ENCODE peak calls at places on chromosomes 1 and 21, in eight cellular contexts. One of them, this sample, is unnamed.
A peak's percentile ranks its signal among the peaks of the same experiment; 100 is the strongest.

GRCh38 chr21:27206368-27206982 is 239.6 kb upstream of the ADAMTS5 start:
- DNase-seq in pancreas: no peak
- DNase-seq in IMR-90: peak; percentile 18
- DNase-seq in body of pancreas: no peak
- DNase-seq in mucosa of descending colon: no peak
- DNase-seq in neural progenitor cell: peak; percentile 54
- DNase-seq in tibial nerve: no peak
- DNase-seq in lower lobe of right lung: no peak
- DNase-seq in this sample: no peak

GRCh38 chr1:81305997-81306452 is 494.7 kb upstream of the ADGRL2 start:
- DNase-seq in pancreas: no peak
- DNase-seq in IMR-90: peak; percentile 54
- DNase-seq in body of pancreas: peak; percentile 5
- DNase-seq in mucosa of descending colon: no peak
- DNase-seq in neural progenitor cell: peak; percentile 62
- DNase-seq in tibial nerve: no peak
- DNase-seq in lower lobe of right lung: no peak
- DNase-seq in this sample: no peak

GRCh38 chr1:202213361-202214088 is 19.9 kb downstream of the LGR6 start:
- DNase-seq in pancreas: no peak
- DNase-seq in IMR-90: no peak
- DNase-seq in body of pancreas: no peak
- DNase-seq in mucosa of descending colon: no peak
- DNase-seq in neural progenitor cell: peak; percentile 64
- DNase-seq in tibial nerve: no peak
- DNase-seq in lower lobe of right lung: no peak
- DNase-seq in this sample: no peak

GRCh38 chr1:109158433-109158832 is 44.5 kb downstream of the ELAPOR1 start:
- DNase-seq in pancreas: no peak
- DNase-seq in IMR-90: no peak
- DNase-seq in body of pancreas: no peak
- DNase-seq in mucosa of descending colon: no peak
- DNase-seq in neural progenitor cell: no peak
- DNase-seq in tibial nerve: no peak
- DNase-seq in lower lobe of right lung: no peak
- DNase-seq in this sample: no peak

GRCh38 chr1:91754348-91754747 is 131.6 kb downstream of the TGFBR3 start:
- DNase-seq in pancreas: no peak
- DNase-seq in IMR-90: peak; percentile 79
- DNase-seq in body of pancreas: no peak
- DNase-seq in mucosa of descending colon: no peak
- DNase-seq in neural progenitor cell: no peak
- DNase-seq in tibial nerve: no peak
- DNase-seq in lower lobe of right lung: no peak
- DNase-seq in this sample: no peak

GRCh38 chr1:209614906-209615305 is 31.4 kb downstream of the CAMK1G start:
- DNase-seq in pancreas: no peak
- DNase-seq in IMR-90: no peak
- DNase-seq in body of pancreas: no peak
- DNase-seq in mucosa of descending colon: no peak
- DNase-seq in neural progenitor cell: no peak
- DNase-seq in tibial nerve: no peak
- DNase-seq in lower lobe of right lung: no peak
- DNase-seq in this sample: no peak

GRCh38 chr21:33121715-33122475 is 52.0 kb downstream of the OLIG1 start:
- DNase-seq in pancreas: no peak
- DNase-seq in IMR-90: peak; percentile 14
- DNase-seq in body of pancreas: no peak
- DNase-seq in mucosa of descending colon: no peak
- DNase-seq in neural progenitor cell: peak; percentile 58
- DNase-seq in tibial nerve: no peak
- DNase-seq in lower lobe of right lung: no peak
- DNase-seq in this sample: no peak

GRCh38 chr21:45863267-45863666 is 118.3 kb upstream of the COL6A1 start:
- DNase-seq in pancreas: no peak
- DNase-seq in IMR-90: no peak
- DNase-seq in body of pancreas: no peak
- DNase-seq in mucosa of descending colon: no peak
- DNase-seq in neural progenitor cell: peak; percentile 21
- DNase-seq in tibial nerve: no peak
- DNase-seq in lower lobe of right lung: peak; percentile 26
- DNase-seq in this sample: no peak

GRCh38 chr1:10459185-10459584 is 9.4 kb downstream of the CORT start:
- DNase-seq in pancreas: no peak
- DNase-seq in IMR-90: peak; percentile 80
- DNase-seq in body of pancreas: peak; percentile 9
- DNase-seq in mucosa of descending colon: no peak
- DNase-seq in neural progenitor cell: no peak
- DNase-seq in tibial nerve: no peak
- DNase-seq in lower lobe of right lung: no peak
- DNase-seq in this sample: no peak

GRCh38 chr1:172638885-172639831 is 19.7 kb upstream of the FASLG start:
- DNase-seq in pancreas: no peak
- DNase-seq in IMR-90: peak; percentile 99
- DNase-seq in body of pancreas: no peak
- DNase-seq in mucosa of descending colon: no peak
- DNase-seq in neural progenitor cell: no peak
- DNase-seq in tibial nerve: no peak
- DNase-seq in lower lobe of right lung: no peak
- DNase-seq in this sample: no peak

GRCh38 chr1:96346708-96347107 is 374.9 kb upstream of the PTBP2 start:
- DNase-seq in pancreas: no peak
- DNase-seq in IMR-90: no peak
- DNase-seq in body of pancreas: no peak
- DNase-seq in mucosa of descending colon: no peak
- DNase-seq in neural progenitor cell: no peak
- DNase-seq in tibial nerve: no peak
- DNase-seq in lower lobe of right lung: no peak
- DNase-seq in this sample: no peak

GRCh38 chr1:160997323-160998038 is 23.5 kb downstream of the F11R start:
- DNase-seq in pancreas: peak; percentile 56
- DNase-seq in IMR-90: peak; percentile 64
- DNase-seq in body of pancreas: peak; percentile 81
- DNase-seq in mucosa of descending colon: peak; percentile 78
- DNase-seq in neural progenitor cell: peak; percentile 49
- DNase-seq in tibial nerve: no peak
- DNase-seq in lower lobe of right lung: peak; percentile 75
- DNase-seq in this sample: peak; percentile 52

GRCh38 chr1:8116892-8117262 is 90.8 kb upstream of the ERRFI1 start:
- DNase-seq in pancreas: no peak
- DNase-seq in IMR-90: peak; percentile 93
- DNase-seq in body of pancreas: peak; percentile 56
- DNase-seq in mucosa of descending colon: peak; percentile 42
- DNase-seq in neural progenitor cell: no peak
- DNase-seq in tibial nerve: peak; percentile 61
- DNase-seq in lower lobe of right lung: peak; percentile 63
- DNase-seq in this sample: peak; percentile 77

GRCh38 chr1:51642739-51643142 is 25.8 kb downstream of the OSBPL9 start:
- DNase-seq in pancreas: no peak
- DNase-seq in IMR-90: peak; percentile 96
- DNase-seq in body of pancreas: peak; percentile 20
- DNase-seq in mucosa of descending colon: no peak
- DNase-seq in neural progenitor cell: no peak
- DNase-seq in tibial nerve: no peak
- DNase-seq in lower lobe of right lung: no peak
- DNase-seq in this sample: no peak

GRCh38 chr1:201475121-201475520 is 6.1 kb upstream of the PHLDA3 start:
- DNase-seq in pancreas: no peak
- DNase-seq in IMR-90: peak; percentile 72
- DNase-seq in body of pancreas: no peak
- DNase-seq in mucosa of descending colon: no peak
- DNase-seq in neural progenitor cell: no peak
- DNase-seq in tibial nerve: no peak
- DNase-seq in lower lobe of right lung: no peak
- DNase-seq in this sample: no peak

GRCh38 chr21:45737485-45738166 is 94.1 kb downstream of the PCBP3 start:
- DNase-seq in pancreas: no peak
- DNase-seq in IMR-90: no peak
- DNase-seq in body of pancreas: no peak
- DNase-seq in mucosa of descending colon: no peak
- DNase-seq in neural progenitor cell: no peak
- DNase-seq in tibial nerve: no peak
- DNase-seq in lower lobe of right lung: no peak
- DNase-seq in this sample: no peak

GRCh38 chr1:86487131-86487804 is 18.5 kb downstream of the CLCA1 start:
- DNase-seq in pancreas: no peak
- DNase-seq in IMR-90: peak; percentile 47
- DNase-seq in body of pancreas: peak; percentile 13
- DNase-seq in mucosa of descending colon: no peak
- DNase-seq in neural progenitor cell: no peak
- DNase-seq in tibial nerve: peak; percentile 59
- DNase-seq in lower lobe of right lung: no peak
- DNase-seq in this sample: peak; percentile 57

GRCh38 chr1:39957299-39958020 is 2.5 kb downstream of the MFSD2A start:
- DNase-seq in pancreas: no peak
- DNase-seq in IMR-90: peak; percentile 28
- DNase-seq in body of pancreas: no peak
- DNase-seq in mucosa of descending colon: no peak
- DNase-seq in neural progenitor cell: no peak
- DNase-seq in tibial nerve: no peak
- DNase-seq in lower lobe of right lung: no peak
- DNase-seq in this sample: no peak

GRCh38 chr1:147516157-147516917 is 25.0 kb upstream of the BCL9 start:
- DNase-seq in pancreas: no peak
- DNase-seq in IMR-90: no peak
- DNase-seq in body of pancreas: no peak
- DNase-seq in mucosa of descending colon: no peak
- DNase-seq in neural progenitor cell: no peak
- DNase-seq in tibial nerve: no peak
- DNase-seq in lower lobe of right lung: no peak
- DNase-seq in this sample: no peak

GRCh38 chr1:94998748-94999147 is 71.8 kb upstream of the CNN3 start:
- DNase-seq in pancreas: no peak
- DNase-seq in IMR-90: no peak
- DNase-seq in body of pancreas: no peak
- DNase-seq in mucosa of descending colon: no peak
- DNase-seq in neural progenitor cell: no peak
- DNase-seq in tibial nerve: no peak
- DNase-seq in lower lobe of right lung: no peak
- DNase-seq in this sample: no peak

DNA sequence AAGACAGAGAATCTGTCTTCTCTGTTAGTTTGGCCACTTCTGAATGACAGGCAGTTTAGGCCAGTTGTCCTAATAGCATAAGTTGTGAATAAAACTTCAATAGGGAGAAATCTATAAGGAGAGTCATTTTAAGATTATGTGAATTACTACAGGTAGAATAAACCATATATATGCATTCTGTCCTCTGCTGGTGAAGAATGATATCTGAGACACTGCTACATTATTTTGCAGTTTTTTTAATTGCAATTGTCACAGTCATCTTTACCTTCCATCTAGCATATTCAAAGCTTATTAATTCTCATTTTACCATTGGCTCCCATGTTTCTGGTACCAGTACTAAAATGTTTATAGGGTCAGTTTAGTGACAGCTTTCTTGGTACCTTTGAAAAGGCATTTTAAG is 519.6 kb upstream of the DEPDC1 start:
- DNase-seq in pancreas: no peak
- DNase-seq in IMR-90: no peak
- DNase-seq in body of pancreas: no peak
- DNase-seq in mucosa of descending colon: no peak
- DNase-seq in neural progenitor cell: no peak
- DNase-seq in tibial nerve: no peak
- DNase-seq in lower lobe of right lung: no peak
- DNase-seq in this sample: no peak
- TF ChIP-seq CTCF in pancreas: no peak
- TF ChIP-seq CTCF in IMR-90: no peak
- TF ChIP-seq CTCF in body of pancreas: no peak
- TF ChIP-seq CTCF in mucosa of descending colon: no peak
- TF ChIP-seq CTCF in neural progenitor cell: no peak
- TF ChIP-seq CTCF in tibial nerve: no peak
- TF ChIP-seq CTCF in lower lobe of right lung: no peak
- TF ChIP-seq CTCF in this sample: no peak

DNA sequence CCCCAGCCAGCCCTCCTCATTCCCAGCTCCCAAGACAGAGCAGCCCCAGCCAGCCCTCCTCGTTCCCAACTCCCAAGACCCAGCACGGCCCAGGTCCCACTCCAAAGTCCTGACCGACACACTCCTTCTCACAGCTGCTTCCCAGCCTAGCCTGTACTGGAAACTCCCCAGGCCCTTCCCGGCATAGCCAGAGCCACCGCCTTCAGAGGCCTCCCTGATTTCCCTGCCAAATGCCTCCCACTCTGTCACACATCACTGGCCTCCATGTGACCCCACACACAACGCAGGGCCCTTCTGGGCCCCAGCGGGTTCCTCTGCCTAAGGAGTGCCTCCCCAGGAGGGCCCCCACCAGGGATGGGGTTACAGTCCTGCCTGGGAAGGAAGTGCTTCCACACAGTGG is 2.8 kb downstream of the UBE2J2 start:
- DNase-seq in pancreas: no peak
- DNase-seq in IMR-90: peak; percentile 69
- DNase-seq in body of pancreas: no peak
- DNase-seq in mucosa of descending colon: no peak
- DNase-seq in neural progenitor cell: no peak
- DNase-seq in tibial nerve: no peak
- DNase-seq in lower lobe of right lung: no peak
- DNase-seq in this sample: no peak
- H3K36me3 ChIP-seq in pancreas: peaks cover 5% of the 10 kb centered on the region
- H3K36me3 ChIP-seq in IMR-90: peaks cover 41% of the 10 kb centered on the region
- H3K36me3 ChIP-seq in body of pancreas: no peaks in the 10 kb centered on the region
- H3K36me3 ChIP-seq in mucosa of descending colon: no peaks in the 10 kb centered on the region
- H3K36me3 ChIP-seq in neural progenitor cell: no peaks in the 10 kb centered on the region
- H3K36me3 ChIP-seq in tibial nerve: peaks cover 33% of the 10 kb centered on the region
- H3K36me3 ChIP-seq in lower lobe of right lung: peaks cover 36% of the 10 kb centered on the region
- H3K36me3 ChIP-seq in this sample: peaks cover 43% of the 10 kb centered on the region

DNA sequence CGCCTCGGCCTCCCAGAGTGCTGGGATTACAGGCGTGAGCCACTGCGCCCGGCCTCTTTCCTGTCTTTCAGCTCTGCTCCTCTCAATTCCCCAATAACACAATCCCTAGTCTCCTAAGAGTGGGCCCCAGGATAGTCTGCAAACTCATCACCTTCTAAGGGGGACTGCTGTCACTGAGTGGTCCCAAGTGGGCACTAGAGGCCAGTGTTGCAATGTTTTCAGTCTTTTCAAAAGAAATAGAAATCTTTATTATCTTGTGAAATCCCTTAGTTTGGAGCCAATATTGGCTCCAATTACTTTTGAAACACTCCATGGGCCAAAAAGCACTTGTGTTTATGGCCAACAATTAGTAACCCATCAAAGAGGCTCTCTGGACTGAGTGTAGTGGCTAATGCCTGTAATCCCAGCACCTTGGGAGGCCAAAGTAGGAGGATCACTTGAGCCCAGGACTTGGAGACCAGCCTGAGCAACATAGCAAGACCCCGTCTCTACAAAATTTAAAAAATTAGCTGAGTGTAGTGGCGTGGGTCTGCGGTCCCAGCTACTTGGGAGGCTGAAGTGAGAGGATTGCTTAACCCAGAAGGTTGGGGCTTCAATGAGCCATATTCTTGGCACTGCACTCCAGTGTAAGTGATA is 28.6 kb upstream of the ZNF697 start:
- DNase-seq in pancreas: no peak
- DNase-seq in IMR-90: no peak
- DNase-seq in body of pancreas: peak; percentile 43
- DNase-seq in mucosa of descending colon: no peak
- DNase-seq in neural progenitor cell: no peak
- DNase-seq in tibial nerve: peak; percentile 37
- DNase-seq in lower lobe of right lung: no peak
- DNase-seq in this sample: no peak
- TF ChIP-seq CTCF in pancreas: no peak
- TF ChIP-seq CTCF in IMR-90: peak; percentile 7
- TF ChIP-seq CTCF in body of pancreas: peak; percentile 25
- TF ChIP-seq CTCF in mucosa of descending colon: no peak
- TF ChIP-seq CTCF in neural progenitor cell: peak; percentile 26
- TF ChIP-seq CTCF in tibial nerve: no peak
- TF ChIP-seq CTCF in lower lobe of right lung: no peak
- TF ChIP-seq CTCF in this sample: no peak

GRCh38 chr1:20449736-20450311 is 36.2 kb downstream of the CAMK2N1 start:
- DNase-seq in pancreas: no peak
- DNase-seq in IMR-90: peak; percentile 72
- DNase-seq in body of pancreas: no peak
- DNase-seq in mucosa of descending colon: no peak
- DNase-seq in neural progenitor cell: no peak
- DNase-seq in tibial nerve: no peak
- DNase-seq in lower lobe of right lung: no peak
- DNase-seq in this sample: no peak
- H3K36me3 ChIP-seq in pancreas: no peaks in the 10 kb centered on the region
- H3K36me3 ChIP-seq in IMR-90: no peaks in the 10 kb centered on the region
- H3K36me3 ChIP-seq in body of pancreas: no peaks in the 10 kb centered on the region
- H3K36me3 ChIP-seq in mucosa of descending colon: no peaks in the 10 kb centered on the region
- H3K36me3 ChIP-seq in neural progenitor cell: no peaks in the 10 kb centered on the region
- H3K36me3 ChIP-seq in tibial nerve: no peaks in the 10 kb centered on the region
- H3K36me3 ChIP-seq in lower lobe of right lung: no peaks in the 10 kb centered on the region
- H3K36me3 ChIP-seq in this sample: no peaks in the 10 kb centered on the region